ENCODE peak calls at places on chromosomes 13 and 19, in nine cellular contexts. M is kidney glomerular epithelial cell; P is tibial nerve; L is stimulated activated CD4-positive, alpha-beta T cell treated with anti-CD3 and anti-CD28 coated beads, Interleukin-1b, Interleukin-23, amount 100 ng/mL, for 48 hours; F is LHCN-M2; E is T-cell; K is hepatic stellate cell; X is fibroblast of villous mesenchyme; Y is CD8-positive, alpha-beta memory T cell. V is an unnamed sample.

GRCh38 chr13:52846567-52847321 is 1.7 kb downstream of the PCDH8 start:
- DNase-seq in M (peak; percentile 31), P (peak; percentile 48), L (peak; percentile 47), F (no peak), E (no peak), K (no peak), X (peak; percentile 4), Y (no peak), V (no peak)

GRCh38 chr19:37763488-37763887 is 15.9 kb downstream of the ZNF573 start:
- DNase-seq in M (no peak), P (no peak), L (peak; percentile 13), F (peak; percentile 31), E (no peak), K (no peak), X (peak; percentile 47), Y (no peak), V (no peak)

GRCh38 chr13:113349491-113349890 is 14.4 kb downstream of the GRTP1 start:
- DNase-seq in M (no peak), P (no peak), L (no peak), F (no peak), E (no peak), K (no peak), X (no peak), Y (no peak), V (no peak)

GRCh38 chr13:35984776-35985453 is 146.3 kb downstream of the DCLK1 start:
- DNase-seq in M (no peak), P (no peak), L (no peak), F (peak; percentile 11), E (no peak), K (no peak), X (no peak), Y (no peak), V (no peak)

GRCh38 chr13:114130708-114131580 is 1.5 kb downstream of the RASA3 start:
- DNase-seq in M (peak; percentile 86), P (peak; percentile 41), L (peak; percentile 65), F (peak; percentile 92), E (peak; percentile 86), K (peak; percentile 98), X (peak; percentile 91), Y (peak; percentile 48), V (peak; percentile 77)

GRCh38 chr13:27621366-27622101 is at the start of gene POLR1D:
- DNase-seq in M (peak; percentile 55), P (peak; percentile 59), L (peak; percentile 79), F (peak; percentile 62), E (peak; percentile 83), K (peak; percentile 74), X (peak; percentile 71), Y (peak; percentile 75), V (peak; percentile 67)

GRCh38 chr13:71806885-71807284 is 60.1 kb downstream of the DACH1 start:
- DNase-seq in M (no peak), P (no peak), L (no peak), F (no peak), E (no peak), K (no peak), X (no peak), Y (no peak), V (no peak)

GRCh38 chr19:35777961-35778360 is 2.6 kb downstream of the ARHGAP33 start:
- DNase-seq in M (no peak), P (no peak), L (no peak), F (no peak), E (no peak), K (no peak), X (no peak), Y (no peak), V (no peak)

GRCh38 chr13:40181203-40181845 is 485.1 kb downstream of the FOXO1 start:
- DNase-seq in M (no peak), P (no peak), L (no peak), F (peak; percentile 75), E (no peak), K (no peak), X (peak; percentile 91), Y (no peak), V (no peak)

GRCh38 chr13:29315847-29316246 is 279.6 kb downstream of the SLC7A1 start:
- DNase-seq in M (no peak), P (no peak), L (no peak), F (no peak), E (no peak), K (no peak), X (no peak), Y (no peak), V (no peak)

GRCh38 chr13:71874490-71874889 is 7.5 kb upstream of the DACH1 start:
- DNase-seq in M (no peak), P (no peak), L (no peak), F (no peak), E (no peak), K (no peak), X (no peak), Y (no peak), V (no peak)

GRCh38 chr13:106484084-106484754 is 51.2 kb downstream of the EFNB2 start:
- DNase-seq in M (no peak), P (no peak), L (no peak), F (peak; percentile 59), E (no peak), K (no peak), X (no peak), Y (no peak), V (no peak)

GRCh38 chr13:95156208-95156607 is 145.0 kb downstream of the ABCC4 start:
- DNase-seq in M (no peak), P (no peak), L (no peak), F (peak; percentile 23), E (no peak), K (no peak), X (no peak), Y (no peak), V (no peak)

GRCh38 chr19:18202759-18203407 is 959 bp downstream of the RAB3A start:
- DNase-seq in M (no peak), P (no peak), L (peak; percentile 16), F (peak; percentile 23), E (no peak), K (no peak), X (no peak), Y (no peak), V (no peak)

GRCh38 chr13:100517135-100517534 is 71.5 kb downstream of the GGACT start:
- DNase-seq in M (no peak), P (no peak), L (no peak), F (no peak), E (no peak), K (no peak), X (no peak), Y (no peak), V (no peak)

GRCh38 chr13:85798999-85799646 is at the start of gene SLITRK6:
- DNase-seq in M (peak; percentile 14), P (no peak), L (no peak), F (peak; percentile 0), E (no peak), K (peak; percentile 4), X (no peak), Y (no peak), V (peak; percentile 34)

GRCh38 chr13:77537302-77537919 is 1.9 kb downstream of the SCEL start:
- DNase-seq in M (no peak), P (no peak), L (no peak), F (no peak), E (no peak), K (no peak), X (no peak), Y (no peak), V (no peak)

GRCh38 chr13:88627071-88627470 is 955.9 kb downstream of the SLITRK5 start:
- DNase-seq in M (no peak), P (no peak), L (no peak), F (no peak), E (no peak), K (no peak), X (no peak), Y (no peak), V (no peak)

GRCh38 chr13:32228330-32229041 is 86.7 kb downstream of the ZAR1L start:
- DNase-seq in M (peak; percentile 19), P (no peak), L (peak; percentile 2), F (peak; percentile 71), E (no peak), K (peak; percentile 21), X (peak; percentile 36), Y (no peak), V (no peak)

GRCh38 chr13:29521336-29521735 is 74.2 kb downstream of the SLC7A1 start:
- DNase-seq in M (no peak), P (no peak), L (no peak), F (no peak), E (no peak), K (no peak), X (no peak), Y (no peak), V (no peak)

GRCh38 chr19:3028305-3029069 is 593 bp downstream of the TLE2 start:
- DNase-seq in M (no peak), P (no peak), L (no peak), F (no peak), E (no peak), K (no peak), X (no peak), Y (no peak), V (no peak)

GRCh38 chr13:48078251-48078656 is 16.6 kb downstream of the MED4 start:
- DNase-seq in M (no peak), P (no peak), L (no peak), F (no peak), E (no peak), K (no peak), X (no peak), Y (no peak), V (no peak)

GRCh38 chr13:77507931-77508776 is 27.4 kb upstream of the SCEL start:
- DNase-seq in M (peak; percentile 98), P (no peak), L (no peak), F (peak; percentile 75), E (no peak), K (no peak), X (peak; percentile 61), Y (no peak), V (peak; percentile 75)

GRCh38 chr13:31090921-31091624 is 70.6 kb downstream of the HSPH1 start:
- DNase-seq in M (no peak), P (no peak), L (peak; percentile 6), F (peak; percentile 26), E (no peak), K (peak; percentile 21), X (no peak), Y (no peak), V (no peak)

GRCh38 chr19:48798937-48799336 is 11.9 kb downstream of the BCAT2 start:
- DNase-seq in M (no peak), P (no peak), L (no peak), F (no peak), E (no peak), K (no peak), X (peak; percentile 13), Y (no peak), V (no peak)

GRCh38 chr19:16031872-16032200 is 44.5 kb upstream of the TPM4 start:
- DNase-seq in M (no peak), P (no peak), L (no peak), F (no peak), E (no peak), K (no peak), X (no peak), Y (no peak), V (no peak)

GRCh38 chr19:2517881-2518601 is 42.1 kb downstream of the GADD45B start:
- DNase-seq in M (no peak), P (no peak), L (no peak), F (no peak), E (no peak), K (no peak), X (peak; percentile 28), Y (no peak), V (no peak)

GRCh38 chr19:36032251-36033104 is at the start of gene CLIP3:
- DNase-seq in M (peak; percentile 15), P (peak; percentile 34), L (peak; percentile 38), F (peak; percentile 55), E (no peak), K (peak; percentile 99), X (peak; percentile 60), Y (no peak), V (peak; percentile 64)

GRCh38 chr19:58118979-58119733 is 21.1 kb upstream of the ZSCAN18 start:
- DNase-seq in M (no peak), P (no peak), L (no peak), F (peak; percentile 3), E (no peak), K (no peak), X (no peak), Y (no peak), V (no peak)

GRCh38 chr13:51435002-51435578 is 17.7 kb downstream of the INTS6 start:
- DNase-seq in M (peak; percentile 10), P (no peak), L (no peak), F (peak; percentile 36), E (no peak), K (no peak), X (peak; percentile 40), Y (no peak), V (no peak)

GRCh38 chr13:44649118-44649455 is 73.0 kb upstream of the TSC22D1 start:
- DNase-seq in M (no peak), P (no peak), L (peak; percentile 49), F (no peak), E (no peak), K (no peak), X (no peak), Y (no peak), V (no peak)